ENCODE peak calls at places on chromosome 16, in five cellular contexts. N is GM12878, T is MM.1S, V is sigmoid colon, Z is tibial nerve. F is an unnamed sample.

GRCh38 chr16:31460582-31461002 is 1.3 kb downstream of the ARMC5 start:
- DNase-seq in N (no peak), V (peak; percentile 63), T (peak; percentile 56), Z (no peak), F (peak; percentile 45)

GRCh38 chr16:67105881-67106280 is 3.9 kb upstream of the PHAF1 start:
- DNase-seq in V (no peak), Z (no peak), N (no peak), T (no peak), F (no peak)

GRCh38 chr16:30054959-30055553 is 10.5 kb upstream of the ALDOA start:
- DNase-seq in N (no peak), Z (no peak), V (no peak), T (peak; percentile 45), F (peak; percentile 49)

GRCh38 chr16:69906838-69907301 is 44.3 kb upstream of the CLEC18A start:
- DNase-seq in T (no peak), V (no peak), N (no peak), Z (no peak), F (no peak)

GRCh38 chr16:3095869-3096268 is 3.2 kb downstream of the ZSCAN10 start:
- DNase-seq in Z (no peak), T (peak; percentile 70), V (no peak), N (no peak), F (peak; percentile 80)

GRCh38 chr16:48218473-48218872 is 25.6 kb upstream of the LONP2 start:
- DNase-seq in Z (no peak), T (no peak), N (no peak), V (no peak), F (no peak)

GRCh38 chr16:31242197-31242596 is 17.6 kb upstream of the ITGAM start:
- DNase-seq in V (no peak), T (no peak), Z (no peak), N (no peak), F (no peak)

GRCh38 chr16:70430667-70431536 is 8.0 kb downstream of the ST3GAL2 start:
- DNase-seq in V (no peak), N (peak; percentile 99), Z (no peak), T (peak; percentile 62), F (peak; percentile 69)

GRCh38 chr16:82067042-82067809 is 32.2 kb downstream of the HSD17B2 start:
- DNase-seq in T (no peak), V (no peak), N (no peak), Z (no peak), F (no peak)

GRCh38 chr16:18948372-18949020 is 22.3 kb upstream of the SMG1 start:
- DNase-seq in V (no peak), Z (no peak), T (no peak), N (no peak), F (no peak)

GRCh38 chr16:82033006-82033405 is 2.0 kb upstream of the HSD17B2 start:
- DNase-seq in Z (no peak), N (no peak), V (no peak), T (no peak), F (no peak)

GRCh38 chr16:74717367-74717766 is 16.7 kb upstream of the MLKL start:
- DNase-seq in V (no peak), Z (no peak), T (no peak), N (no peak), F (no peak)

GRCh38 chr16:7209598-7209997 is 123.0 kb upstream of the RBFOX1 start:
- DNase-seq in N (no peak), Z (no peak), V (no peak), T (no peak), F (no peak)

GRCh38 chr16:83530293-83530692 is 277.5 kb upstream of the HSBP1 start:
- DNase-seq in V (no peak), T (no peak), N (no peak), Z (no peak), F (no peak)

GRCh38 chr16:80387308-80387921 is 153.4 kb upstream of the DYNLRB2 start:
- DNase-seq in V (no peak), N (no peak), T (no peak), Z (no peak), F (no peak)

GRCh38 chr16:82631701-82632685 is 5.2 kb downstream of the CDH13 start:
- DNase-seq in N (no peak), Z (no peak), V (peak; percentile 29), T (no peak), F (no peak)

GRCh38 chr16:54135361-54136275 is 151.0 kb downstream of the IRX3 start:
- DNase-seq in V (no peak), T (no peak), N (no peak), Z (no peak), F (no peak)

GRCh38 chr16:68786685-68787418 is 49.8 kb downstream of the CDH1 start:
- DNase-seq in Z (no peak), N (no peak), T (no peak), V (peak; percentile 88), F (no peak)

GRCh38 chr16:54657058-54657708 is 273.5 kb upstream of the IRX5 start:
- DNase-seq in Z (no peak), T (no peak), N (no peak), V (no peak), F (no peak)

GRCh38 chr16:79089735-79090284 is 510.7 kb downstream of the MAF start:
- DNase-seq in Z (no peak), T (peak; percentile 80), N (peak; percentile 9), V (no peak), F (peak; percentile 54)

GRCh38 chr16:69412287-69412686 is 12.1 kb upstream of the CYB5B start:
- DNase-seq in Z (no peak), N (no peak), T (no peak), V (no peak), F (no peak)

DNA sequence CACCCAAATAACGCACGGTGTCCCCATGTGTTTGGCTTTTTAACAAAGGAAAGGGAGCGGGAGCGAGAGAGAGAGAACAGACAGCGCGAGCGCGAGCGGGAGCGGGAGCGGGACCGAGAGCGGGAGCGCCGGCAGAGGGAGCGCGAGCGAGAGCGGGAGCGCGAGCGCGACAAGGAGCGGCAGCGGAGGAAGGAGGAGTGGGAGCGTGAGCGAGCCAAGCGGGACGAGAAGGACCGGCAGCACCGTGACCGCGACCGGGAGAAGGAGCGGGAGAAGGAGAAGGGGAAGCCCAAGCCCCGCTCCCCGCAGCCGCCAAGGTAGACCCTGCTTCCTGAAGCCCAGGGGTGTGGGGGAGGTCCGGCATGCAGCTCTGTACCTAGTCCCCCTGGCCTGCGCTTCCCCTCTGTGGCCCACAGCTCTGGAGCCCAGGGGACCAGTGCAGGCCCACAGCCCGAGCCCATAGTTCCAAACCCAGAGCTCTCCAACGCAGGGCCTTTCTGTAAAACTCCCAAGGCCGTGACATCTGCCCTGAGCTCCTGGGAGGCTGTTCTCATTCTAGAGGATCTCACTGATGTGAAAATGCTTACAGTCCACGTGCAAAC is 27.1 kb upstream of the IL17C start:
- DNase-seq in N (no peak), Z (no peak), T (no peak), V (no peak), F (no peak)
- H3K9me3 ChIP-seq in N (no peaks in the 10 kb centered on the region), Z (no peaks in the 10 kb centered on the region), T (no peaks in the 10 kb centered on the region), V (no peaks in the 10 kb centered on the region), F (no peaks in the 10 kb centered on the region)

DNA sequence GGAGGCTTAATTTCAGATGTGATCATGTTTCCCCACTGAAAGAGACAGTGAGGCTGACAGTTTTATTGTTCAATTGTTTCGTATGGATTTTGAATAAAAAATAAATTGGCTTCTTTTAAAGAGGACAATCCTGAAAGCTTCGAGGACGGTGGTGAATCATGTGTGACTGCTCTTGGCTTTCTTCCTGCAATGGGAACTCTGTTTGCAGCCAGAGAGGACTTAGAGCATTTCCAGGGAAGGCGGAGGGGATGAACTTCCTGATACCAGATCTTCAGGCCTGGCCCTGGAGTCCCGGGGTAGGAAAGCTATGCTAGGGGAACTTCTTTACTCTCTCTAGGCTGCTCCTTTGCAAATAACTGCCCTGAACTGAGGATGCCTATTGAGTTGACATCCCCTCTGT is 72.7 kb upstream of the C16orf82 start:
- DNase-seq in T (no peak), Z (no peak), V (no peak), N (no peak), F (no peak)
- H3K27ac ChIP-seq in T (no peak overlapping the region), Z (no peak overlapping the region), V (no peak overlapping the region), N (no peak overlapping the region), F (no peak overlapping the region)

GRCh38 chr16:35149550-35149949 is 1690.1 kb downstream of the TP53TG3F start:
- DNase-seq in Z (no peak), V (no peak), T (no peak), N (no peak), F (no peak)
- H3K9me3 ChIP-seq in Z (no peaks in the 10 kb centered on the region), V (peaks cover 24% of the 10 kb centered on the region), T (no peaks in the 10 kb centered on the region), N (no peaks in the 10 kb centered on the region), F (no peaks in the 10 kb centered on the region)

GRCh38 chr16:86157616-86158247 is 258.8 kb downstream of the IRF8 start:
- DNase-seq in Z (no peak), N (no peak), T (no peak), V (no peak), F (no peak)
- H3K27ac ChIP-seq in Z (no peak overlapping the region), N (no peak overlapping the region), T (no peak overlapping the region), V (peak overlapping the region; percentile 90), F (no peak overlapping the region)